ENCODE peak calls at places on chromosome 12, in five cellular contexts. One of them, this sample, is unnamed.

GRCh38 chr12:6852651-6853354 is 853 bp downstream of the USP5 start:
- DNase-seq in A549: peak
- DNase-seq in astrocyte of the spinal cord: peak
- DNase-seq in left ventricle myocardium inferior: no peak
- DNase-seq in AG04450: no peak
- DNase-seq in this sample: no peak

GRCh38 chr12:24425601-24425970 is 476.1 kb upstream of the SOX5 start:
- DNase-seq in A549: no peak
- DNase-seq in astrocyte of the spinal cord: peak
- DNase-seq in left ventricle myocardium inferior: no peak
- DNase-seq in AG04450: peak
- DNase-seq in this sample: peak

GRCh38 chr12:6921539-6921938 is 6.2 kb upstream of the ATN1 start:
- DNase-seq in A549: no peak
- DNase-seq in astrocyte of the spinal cord: no peak
- DNase-seq in left ventricle myocardium inferior: no peak
- DNase-seq in AG04450: no peak
- DNase-seq in this sample: no peak

GRCh38 chr12:50529345-50529744 is 24.6 kb downstream of the DIP2B start:
- DNase-seq in A549: no peak
- DNase-seq in astrocyte of the spinal cord: no peak
- DNase-seq in left ventricle myocardium inferior: no peak
- DNase-seq in AG04450: no peak
- DNase-seq in this sample: no peak

GRCh38 chr12:120763250-120763649 is 37.6 kb downstream of the ACADS start:
- DNase-seq in A549: no peak
- DNase-seq in astrocyte of the spinal cord: no peak
- DNase-seq in left ventricle myocardium inferior: no peak
- DNase-seq in AG04450: no peak
- DNase-seq in this sample: no peak

GRCh38 chr12:26406813-26407212 is 211.4 kb downstream of the SSPN start:
- DNase-seq in A549: no peak
- DNase-seq in astrocyte of the spinal cord: no peak
- DNase-seq in left ventricle myocardium inferior: no peak
- DNase-seq in AG04450: no peak
- DNase-seq in this sample: no peak

GRCh38 chr12:120984351-120984898 is 6.1 kb downstream of the HNF1A start:
- DNase-seq in A549: peak
- DNase-seq in astrocyte of the spinal cord: no peak
- DNase-seq in left ventricle myocardium inferior: no peak
- DNase-seq in AG04450: no peak
- DNase-seq in this sample: no peak

GRCh38 chr12:116455540-116456306 is 103.5 kb upstream of the MAP1LC3B2 start:
- DNase-seq in A549: peak
- DNase-seq in astrocyte of the spinal cord: peak
- DNase-seq in left ventricle myocardium inferior: peak
- DNase-seq in AG04450: peak
- DNase-seq in this sample: peak

GRCh38 chr12:14901228-14901562 is 15.5 kb upstream of the MGP start:
- DNase-seq in A549: peak
- DNase-seq in astrocyte of the spinal cord: no peak
- DNase-seq in left ventricle myocardium inferior: peak
- DNase-seq in AG04450: no peak
- DNase-seq in this sample: no peak

GRCh38 chr12:6026998-6027397 is 81.9 kb upstream of the ANO2 start:
- DNase-seq in A549: no peak
- DNase-seq in astrocyte of the spinal cord: no peak
- DNase-seq in left ventricle myocardium inferior: no peak
- DNase-seq in AG04450: no peak
- DNase-seq in this sample: no peak

GRCh38 chr12:11460343-11461023 is 65.1 kb upstream of the PRB2 start:
- DNase-seq in A549: no peak
- DNase-seq in astrocyte of the spinal cord: no peak
- DNase-seq in left ventricle myocardium inferior: no peak
- DNase-seq in AG04450: no peak
- DNase-seq in this sample: no peak

DNA sequence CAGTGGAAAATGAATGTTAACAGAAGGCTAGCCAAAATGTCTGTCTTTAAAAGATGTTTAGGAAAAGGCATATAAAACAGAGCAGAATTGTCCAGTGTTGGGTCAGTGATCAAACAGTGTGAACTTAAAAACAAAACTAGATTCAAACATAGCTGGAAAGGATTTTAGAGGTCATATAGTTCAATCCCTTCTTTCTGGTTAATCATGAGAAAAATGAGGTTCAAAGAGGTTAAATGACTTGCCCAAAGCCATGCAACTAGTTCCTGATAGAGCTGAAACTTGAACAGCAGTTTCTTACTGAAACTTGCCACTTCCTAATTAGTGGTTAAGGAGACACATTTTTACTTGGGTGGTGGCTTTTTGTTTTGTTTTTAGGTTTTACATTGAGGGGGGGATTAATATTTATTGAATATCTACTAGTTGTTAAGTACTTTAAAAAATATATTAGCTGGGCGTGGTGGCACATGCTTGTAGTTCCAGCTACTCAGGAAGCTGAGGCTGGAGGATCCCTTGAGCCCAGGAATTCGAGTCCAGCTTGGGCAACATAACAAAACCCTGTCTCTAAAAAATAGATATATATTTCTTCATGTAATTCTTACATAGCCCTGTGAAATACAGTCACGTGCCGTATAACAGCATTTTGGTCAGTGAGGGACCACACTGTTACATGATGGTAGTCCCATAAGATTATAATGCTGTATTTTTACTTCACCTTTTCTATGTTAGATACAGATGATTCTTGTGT is 20.4 kb downstream of the ACVR1B start:
- DNase-seq in A549: no peak
- DNase-seq in astrocyte of the spinal cord: no peak
- DNase-seq in left ventricle myocardium inferior: no peak
- DNase-seq in AG04450: no peak
- DNase-seq in this sample: no peak
- H3K4me3 ChIP-seq in A549: peak
- H3K4me3 ChIP-seq in astrocyte of the spinal cord: no peak
- H3K4me3 ChIP-seq in left ventricle myocardium inferior: no peak
- H3K4me3 ChIP-seq in AG04450: no peak
- H3K4me3 ChIP-seq in this sample: no peak

GRCh38 chr12:52137746-52138145 is 54.1 kb downstream of the KRT80 start:
- DNase-seq in A549: no peak
- DNase-seq in astrocyte of the spinal cord: no peak
- DNase-seq in left ventricle myocardium inferior: peak
- DNase-seq in AG04450: no peak
- DNase-seq in this sample: no peak

GRCh38 chr12:52139147-52139546 is 52.7 kb downstream of the KRT80 start:
- DNase-seq in A549: no peak
- DNase-seq in astrocyte of the spinal cord: no peak
- DNase-seq in left ventricle myocardium inferior: no peak
- DNase-seq in AG04450: no peak
- DNase-seq in this sample: no peak

GRCh38 chr12:52141875-52142274 is 49.9 kb downstream of the KRT80 start:
- DNase-seq in A549: no peak
- DNase-seq in astrocyte of the spinal cord: no peak
- DNase-seq in left ventricle myocardium inferior: no peak
- DNase-seq in AG04450: no peak
- DNase-seq in this sample: no peak

GRCh38 chr12:52141306-52141705 is 50.5 kb downstream of the KRT80 start:
- DNase-seq in A549: peak
- DNase-seq in astrocyte of the spinal cord: no peak
- DNase-seq in left ventricle myocardium inferior: no peak
- DNase-seq in AG04450: no peak
- DNase-seq in this sample: no peak

GRCh38 chr12:52139579-52140062 is 52.2 kb downstream of the KRT80 start:
- DNase-seq in A549: peak
- DNase-seq in astrocyte of the spinal cord: no peak
- DNase-seq in left ventricle myocardium inferior: no peak
- DNase-seq in AG04450: no peak
- DNase-seq in this sample: no peak
- TF ChIP-seq CTCF in A549: peak
- TF ChIP-seq CTCF in astrocyte of the spinal cord: peak
- TF ChIP-seq CTCF in left ventricle myocardium inferior: peak
- TF ChIP-seq CTCF in AG04450: peak
- TF ChIP-seq CTCF in this sample: peak

GRCh38 chr12:575948-576612 is 87.2 kb downstream of the NINJ2 start:
- DNase-seq in A549: peak
- DNase-seq in astrocyte of the spinal cord: peak
- DNase-seq in left ventricle myocardium inferior: peak
- DNase-seq in AG04450: no peak
- DNase-seq in this sample: no peak
- H3K4me3 ChIP-seq in A549: no peak
- H3K4me3 ChIP-seq in astrocyte of the spinal cord: no peak
- H3K4me3 ChIP-seq in left ventricle myocardium inferior: peak
- H3K4me3 ChIP-seq in AG04450: peak
- H3K4me3 ChIP-seq in this sample: no peak

GRCh38 chr12:57092876-57093411 is 4.0 kb downstream of the NAB2 start:
- DNase-seq in A549: no peak
- DNase-seq in astrocyte of the spinal cord: no peak
- DNase-seq in left ventricle myocardium inferior: no peak
- DNase-seq in AG04450: no peak
- DNase-seq in this sample: no peak

GRCh38 chr12:57094194-57095160 is 5.6 kb downstream of the NAB2 start:
- DNase-seq in A549: no peak
- DNase-seq in astrocyte of the spinal cord: no peak
- DNase-seq in left ventricle myocardium inferior: no peak
- DNase-seq in AG04450: no peak
- DNase-seq in this sample: no peak

GRCh38 chr12:57091633-57092528 is 3.0 kb downstream of the NAB2 start:
- DNase-seq in A549: no peak
- DNase-seq in astrocyte of the spinal cord: no peak
- DNase-seq in left ventricle myocardium inferior: no peak
- DNase-seq in AG04450: no peak
- DNase-seq in this sample: no peak

GRCh38 chr12:57092529-57092862 is 3.6 kb downstream of the NAB2 start:
- DNase-seq in A549: no peak
- DNase-seq in astrocyte of the spinal cord: no peak
- DNase-seq in left ventricle myocardium inferior: no peak
- DNase-seq in AG04450: no peak
- DNase-seq in this sample: no peak

GRCh38 chr12:57093412-57094193 is 4.7 kb downstream of the NAB2 start:
- DNase-seq in A549: peak
- DNase-seq in astrocyte of the spinal cord: peak
- DNase-seq in left ventricle myocardium inferior: peak
- DNase-seq in AG04450: peak
- DNase-seq in this sample: no peak
- TF ChIP-seq CTCF in A549: peak
- TF ChIP-seq CTCF in astrocyte of the spinal cord: peak
- TF ChIP-seq CTCF in left ventricle myocardium inferior: peak
- TF ChIP-seq CTCF in AG04450: peak
- TF ChIP-seq CTCF in this sample: peak

GRCh38 chr12:51819851-51820720 is 28.4 kb downstream of the FIGNL2 start:
- DNase-seq in A549: peak
- DNase-seq in astrocyte of the spinal cord: peak
- DNase-seq in left ventricle myocardium inferior: peak
- DNase-seq in AG04450: no peak
- DNase-seq in this sample: no peak
- H3K4me3 ChIP-seq in A549: peak
- H3K4me3 ChIP-seq in astrocyte of the spinal cord: peak
- H3K4me3 ChIP-seq in left ventricle myocardium inferior: peak
- H3K4me3 ChIP-seq in AG04450: peak
- H3K4me3 ChIP-seq in this sample: no peak

DNA sequence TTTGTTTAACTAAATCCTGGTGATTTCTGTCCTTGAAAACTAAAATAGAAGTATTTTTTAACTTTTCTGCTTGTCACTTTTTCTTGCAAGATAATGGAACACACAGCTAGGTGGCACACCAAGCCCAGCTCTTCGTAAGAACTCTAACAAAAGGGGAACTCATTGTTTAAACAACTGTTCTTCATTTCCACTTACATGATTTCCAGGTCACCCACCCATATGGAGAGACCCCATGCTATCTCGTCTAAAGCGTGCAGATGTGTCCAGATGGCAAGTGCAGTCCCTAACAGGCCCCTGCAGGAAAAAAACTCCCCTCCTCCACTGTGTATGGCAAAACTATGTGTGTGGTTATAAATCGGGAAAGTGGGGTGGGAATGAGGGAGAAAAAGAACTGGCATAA is 43.3 kb upstream of the NT5DC3 start:
- DNase-seq in A549: peak
- DNase-seq in astrocyte of the spinal cord: peak
- DNase-seq in left ventricle myocardium inferior: no peak
- DNase-seq in AG04450: peak
- DNase-seq in this sample: no peak
- TF ChIP-seq CTCF in A549: peak
- TF ChIP-seq CTCF in astrocyte of the spinal cord: peak
- TF ChIP-seq CTCF in left ventricle myocardium inferior: peak
- TF ChIP-seq CTCF in AG04450: peak
- TF ChIP-seq CTCF in this sample: peak

GRCh38 chr12:114695305-114695592 is 11.3 kb upstream of the TBX3 start:
- DNase-seq in A549: no peak
- DNase-seq in astrocyte of the spinal cord: no peak
- DNase-seq in left ventricle myocardium inferior: no peak
- DNase-seq in AG04450: no peak
- DNase-seq in this sample: no peak

GRCh38 chr12:114696443-114697245 is 12.7 kb upstream of the TBX3 start:
- DNase-seq in A549: no peak
- DNase-seq in astrocyte of the spinal cord: no peak
- DNase-seq in left ventricle myocardium inferior: no peak
- DNase-seq in AG04450: no peak
- DNase-seq in this sample: no peak

GRCh38 chr12:114697741-114698565 is 14.0 kb upstream of the TBX3 start:
- DNase-seq in A549: no peak
- DNase-seq in astrocyte of the spinal cord: no peak
- DNase-seq in left ventricle myocardium inferior: no peak
- DNase-seq in AG04450: no peak
- DNase-seq in this sample: no peak

GRCh38 chr12:114698566-114699163 is 14.7 kb upstream of the TBX3 start:
- DNase-seq in A549: no peak
- DNase-seq in astrocyte of the spinal cord: no peak
- DNase-seq in left ventricle myocardium inferior: no peak
- DNase-seq in AG04450: no peak
- DNase-seq in this sample: no peak

DNA sequence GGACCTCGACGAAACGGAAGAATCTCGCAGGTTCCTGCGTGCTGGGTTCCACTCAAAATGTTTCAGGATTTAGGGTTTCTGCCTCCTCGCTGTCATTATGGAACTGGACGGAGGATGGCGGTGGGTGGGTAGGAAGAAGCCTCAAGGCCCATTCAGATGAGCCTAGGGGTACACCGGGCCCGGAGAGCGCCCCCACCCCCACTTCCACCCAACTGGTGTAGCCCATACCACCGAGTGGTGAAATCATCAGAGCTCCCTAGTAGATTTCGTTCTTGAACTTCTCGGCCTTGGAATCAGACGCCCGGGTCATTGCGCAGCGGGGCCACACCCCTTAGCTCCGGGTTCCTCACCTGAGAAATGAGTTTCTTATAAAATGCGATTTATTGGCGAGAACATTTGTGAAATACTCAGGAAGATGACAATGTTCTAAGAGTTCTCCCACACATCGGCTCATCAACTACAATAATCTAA is 13.3 kb upstream of the TBX3 start:
- DNase-seq in A549: no peak
- DNase-seq in astrocyte of the spinal cord: no peak
- DNase-seq in left ventricle myocardium inferior: no peak
- DNase-seq in AG04450: no peak
- DNase-seq in this sample: no peak
- H3K4me3 ChIP-seq in A549: no peak
- H3K4me3 ChIP-seq in astrocyte of the spinal cord: no peak
- H3K4me3 ChIP-seq in left ventricle myocardium inferior: peak
- H3K4me3 ChIP-seq in AG04450: no peak
- H3K4me3 ChIP-seq in this sample: no peak

This sample was measured in retinal pigment epithelial cell.